ENCODE peak calls at places on chromosome 22, in five cellular contexts. F, E, U, P and N are unnamed samples.
A peak's percentile ranks its signal among the peaks of the same experiment; 100 is the strongest.

GRCh38 chr22:23258826-23259170 is 78.5 kb downstream of the BCR start:
- DNase-seq in U (no peak), E (no peak), F (no peak), P (no peak), N (no peak)

GRCh38 chr22:27771637-27772369 is 29.8 kb downstream of the MN1 start:
- DNase-seq in P (no peak), U (no peak), E (no peak), F (no peak), N (no peak)

GRCh38 chr22:43159484-43160178 is 8.3 kb downstream of the TSPO start:
- DNase-seq in U (no peak), E (no peak), F (no peak), P (no peak), N (no peak)

GRCh38 chr22:43670545-43670944 is 141.6 kb downstream of the EFCAB6 start:
- DNase-seq in U (no peak), P (no peak), E (no peak), F (no peak), N (no peak)

GRCh38 chr22:43521716-43522115 is 109.9 kb downstream of the MPPED1 start:
- DNase-seq in E (no peak), F (no peak), U (no peak), P (no peak), N (no peak)

GRCh38 chr22:42931421-42932196 is 74.5 kb upstream of the ARFGAP3 start:
- DNase-seq in F (no peak), E (peak; percentile 60), P (peak; percentile 69), U (no peak), N (no peak)

GRCh38 chr22:46690146-46690545 is 47.9 kb downstream of the CERK start:
- DNase-seq in U (no peak), F (no peak), E (no peak), P (no peak), N (no peak)

GRCh38 chr22:35739642-35740041 is 22.0 kb downstream of the APOL5 start:
- DNase-seq in E (no peak), P (no peak), F (no peak), U (no peak), N (no peak)

GRCh38 chr22:40593460-40594273 is 42.9 kb downstream of the MRTFA start:
- DNase-seq in U (no peak), F (no peak), P (peak; percentile 63), E (no peak), N (no peak)

GRCh38 chr22:41021655-41022454 is 70.5 kb upstream of the EP300 start:
- DNase-seq in U (peak; percentile 10), P (peak; percentile 76), F (peak; percentile 46), E (peak; percentile 86), N (no peak)

GRCh38 chr22:50191041-50191740 is 5.5 kb downstream of the TRABD start:
- DNase-seq in U (no peak), E (no peak), P (peak; percentile 89), F (no peak), N (no peak)

GRCh38 chr22:21712751-21713427 is 22.7 kb downstream of the YPEL1 start:
- DNase-seq in E (peak; percentile 87), P (no peak), F (no peak), U (no peak), N (no peak)

GRCh38 chr22:49502126-49502826 is 325.4 kb downstream of the BRD1 start:
- DNase-seq in U (no peak), F (no peak), P (no peak), E (no peak), N (no peak)

GRCh38 chr22:46267431-46268279 is at the start of gene TTC38:
- DNase-seq in E (peak; percentile 93), U (peak; percentile 71), F (peak; percentile 85), P (peak; percentile 75), N (no peak)

GRCh38 chr22:29128891-29129643 is 56.2 kb downstream of the KREMEN1 start:
- DNase-seq in E (peak; percentile 73), F (no peak), U (no peak), P (no peak), N (no peak)

GRCh38 chr22:28728621-28729313 is 12.9 kb downstream of the CHEK2 start:
- DNase-seq in P (no peak), E (peak; percentile 71), U (no peak), F (no peak), N (no peak)

GRCh38 chr22:23522642-23523251 is 57.3 kb downstream of the IGLL1 start:
- DNase-seq in F (no peak), P (no peak), E (peak; percentile 52), U (no peak), N (no peak)

GRCh38 chr22:46587492-46588278 is 32.5 kb upstream of the GRAMD4 start:
- DNase-seq in E (no peak), U (no peak), F (no peak), P (peak; percentile 89), N (no peak)

GRCh38 chr22:22678970-22679369 is 34.6 kb downstream of the GGTLC2 start:
- DNase-seq in F (no peak), P (no peak), U (no peak), E (no peak), N (no peak)

DNA sequence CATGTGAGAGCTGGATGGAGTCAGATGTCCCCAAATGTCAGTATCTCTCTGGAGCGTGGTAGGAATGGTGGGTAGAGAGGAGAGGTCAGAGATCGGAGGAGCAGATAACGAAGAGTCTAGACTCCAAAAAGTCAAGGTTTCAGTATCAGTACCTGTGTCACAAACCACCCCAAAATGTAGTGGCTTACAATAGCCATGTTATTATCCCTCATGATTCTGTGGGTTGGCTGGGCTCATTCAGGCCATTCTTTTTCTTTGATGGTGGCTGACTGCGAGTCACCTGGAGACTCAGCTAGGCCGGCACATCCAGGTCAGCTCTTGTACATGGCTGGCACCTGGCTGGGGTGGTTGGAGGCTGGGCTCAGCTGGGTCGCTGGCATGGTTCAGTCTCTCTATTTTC is 7.3 kb upstream of the SSTR3 start:
- DNase-seq in F (no peak), P (peak; percentile 48), U (no peak), E (no peak), N (no peak)
- H3K4me3 ChIP-seq in F (no peak overlapping the region), P (peak overlapping the region; percentile 39), U (no peak overlapping the region), E (no peak overlapping the region), N (no peak overlapping the region)

GRCh38 chr22:20573830-20574615 is 66.6 kb downstream of the MED15 start:
- DNase-seq in E (no peak), F (no peak), P (no peak), U (no peak), N (no peak)
- TF ChIP-seq CTCF in E (no peak), F (no peak), P (no peak), U (no peak), N (no peak)

GRCh38 chr22:37517826-37518450 is 1.3 kb downstream of the CARD10 start:
- DNase-seq in P (no peak), U (no peak), E (no peak), F (no peak), N (no peak)
- H3K4me3 ChIP-seq in P (no peak overlapping the region), U (peak overlapping the region; percentile 11), E (peak overlapping the region; percentile 57), F (no peak overlapping the region), N (peak overlapping the region; percentile 65)

GRCh38 chr22:31269892-31270574 is 22.3 kb downstream of the PIK3IP1 start:
- DNase-seq in F (no peak), P (no peak), U (no peak), E (no peak), N (no peak)
- TF ChIP-seq CTCF in F (no peak), P (no peak), U (no peak), E (no peak), N (no peak)

DNA sequence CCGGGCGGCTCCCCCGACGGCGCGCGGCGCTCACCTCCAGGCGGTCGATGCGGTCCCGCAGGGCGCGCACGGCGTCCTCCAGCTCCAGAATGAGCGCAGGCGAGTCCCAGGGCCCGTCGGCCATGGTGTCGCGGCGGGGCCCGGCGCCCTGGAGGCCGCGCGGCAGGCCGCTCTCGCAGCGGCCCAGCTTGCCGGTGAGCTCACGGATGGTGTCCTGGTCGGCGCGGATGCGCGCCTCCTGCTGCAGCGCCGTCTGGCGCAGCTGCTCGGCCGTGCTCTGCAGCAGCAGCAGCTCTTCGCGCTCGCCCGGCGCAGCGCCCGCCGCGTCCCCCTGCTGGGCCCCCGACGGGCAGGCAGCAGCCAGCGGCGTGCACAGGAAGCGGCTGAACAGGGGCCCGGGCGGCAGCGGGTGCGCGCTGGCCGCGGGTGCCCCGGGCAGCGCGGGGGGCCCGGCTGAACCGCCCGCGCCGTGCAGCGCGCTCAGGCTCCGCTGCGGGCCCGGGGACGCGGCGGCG is 570 bp downstream of the NPTXR start:
- DNase-seq in F (no peak), E (peak; percentile 91), P (peak; percentile 60), U (no peak), N (no peak)
- H3K4me3 ChIP-seq in F (peak overlapping the region; percentile 51), E (peak overlapping the region; percentile 37), P (no peak overlapping the region), U (peak overlapping the region; percentile 94), N (peak overlapping the region; percentile 46)

GRCh38 chr22:38513063-38513462 is 7.0 kb upstream of the DDX17 start:
- DNase-seq in F (no peak), U (no peak), P (peak; percentile 28), E (no peak), N (no peak)
- TF ChIP-seq CTCF in F (no peak), U (no peak), P (peak; percentile 77), E (no peak), N (no peak)

GRCh38 chr22:44994399-44995281 is 15.2 kb downstream of the PHF21B start:
- DNase-seq in U (no peak), P (no peak), E (no peak), F (no peak), N (no peak)

GRCh38 chr22:44996120-44996519 is 13.7 kb downstream of the PHF21B start:
- DNase-seq in F (no peak), E (no peak), P (no peak), U (no peak), N (no peak)

GRCh38 chr22:44996648-44997047 is 13.2 kb downstream of the PHF21B start:
- DNase-seq in F (no peak), E (no peak), U (no peak), P (no peak), N (no peak)

GRCh38 chr22:44995715-44996114 is 14.1 kb downstream of the PHF21B start:
- DNase-seq in P (no peak), E (no peak), U (no peak), F (no peak), N (no peak)

DNA sequence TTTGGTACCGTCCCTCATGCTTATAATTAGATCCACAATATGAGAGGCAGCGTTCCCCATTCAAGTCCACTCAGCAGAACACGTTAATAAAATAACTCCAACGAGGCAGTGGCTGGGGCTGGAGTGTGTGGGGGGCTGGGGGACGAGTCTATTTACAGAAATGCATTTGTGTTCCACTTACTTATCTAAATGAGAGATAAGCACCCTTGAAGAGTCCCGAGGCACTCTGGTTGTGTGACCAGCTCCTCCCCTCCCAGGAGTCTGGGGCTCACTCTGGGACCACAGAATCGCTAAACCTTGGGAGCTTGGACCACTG is 14.6 kb downstream of the PHF21B start:
- DNase-seq in P (no peak), U (no peak), E (no peak), F (no peak), N (no peak)
- H3K4me3 ChIP-seq in P (no peak overlapping the region), U (no peak overlapping the region), E (no peak overlapping the region), F (no peak overlapping the region), N (no peak overlapping the region)

DNA sequence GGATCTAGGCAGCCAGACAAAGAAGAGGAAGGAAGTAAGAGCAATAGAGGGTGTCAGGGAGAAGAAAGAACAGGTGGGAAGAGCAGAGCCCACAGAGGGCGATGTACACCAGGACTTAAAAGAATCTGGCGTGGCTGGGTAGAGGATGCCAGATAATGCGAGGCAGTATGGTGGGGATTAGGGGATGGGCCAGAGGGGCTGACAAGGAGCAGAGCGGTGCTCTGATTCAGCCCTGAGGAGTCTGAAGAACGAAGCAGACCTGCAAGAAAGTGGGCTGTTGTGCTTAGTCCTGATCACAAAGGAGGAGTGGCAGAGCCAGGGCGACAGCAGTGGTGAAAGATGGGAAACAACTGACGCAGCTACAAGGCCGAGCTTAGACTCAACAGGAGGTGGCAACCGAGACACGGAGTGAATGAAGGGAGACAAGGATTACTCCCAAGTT is 163.7 kb downstream of the LARGE1 start:
- DNase-seq in U (no peak), E (no peak), P (no peak), F (no peak), N (no peak)
- TF ChIP-seq CTCF in U (no peak), E (no peak), P (peak; percentile 2), F (no peak), N (no peak)